ENCODE peak calls at places on chromosomes 13 and 19, in four cellular contexts. O is aorta, F is BE2C, Q is ovary. R is an unnamed sample.

GRCh38 chr13:101627556-101627943 is 175.1 kb downstream of the ITGBL1 start:
- DNase-seq in F (no peak), Q (no peak), O (no peak), R (no peak)

GRCh38 chr13:41025518-41025917 is 6.4 kb upstream of the ELF1 start:
- DNase-seq in Q (no peak), F (no peak), O (no peak), R (no peak)

GRCh38 chr19:17441241-17442135 is 7.0 kb downstream of the TMEM221 start:
- DNase-seq in Q (no peak), F (peak; percentile 32), O (no peak), R (no peak)

GRCh38 chr19:41870401-41870873 is 6.6 kb upstream of the CD79A start:
- DNase-seq in F (no peak), O (no peak), Q (no peak), R (no peak)

GRCh38 chr19:28341810-28342350 is 871.1 kb downstream of the UQCRFS1 start:
- DNase-seq in Q (no peak), O (no peak), F (no peak), R (no peak)

GRCh38 chr13:32622827-32623226 is 36.6 kb downstream of the PDS5B start:
- DNase-seq in O (no peak), F (no peak), Q (no peak), R (no peak)

GRCh38 chr19:31534231-31534630 is 185.0 kb upstream of the TSHZ3 start:
- DNase-seq in F (no peak), O (no peak), Q (no peak), R (peak; percentile 40)

GRCh38 chr19:16366433-16367268 is 42.0 kb downstream of the KLF2 start:
- DNase-seq in F (no peak), O (peak; percentile 55), Q (no peak), R (no peak)

GRCh38 chr13:79668353-79668752 is 187.4 kb downstream of the NDFIP2 start:
- DNase-seq in O (no peak), F (no peak), Q (no peak), R (no peak)

GRCh38 chr19:18450934-18451836 is 13.3 kb upstream of the ISYNA1 start:
- DNase-seq in F (peak; percentile 92), Q (peak; percentile 91), O (peak; percentile 96), R (peak; percentile 87)

GRCh38 chr19:32177686-32178085 is 167.7 kb upstream of the ZNF507 start:
- DNase-seq in Q (no peak), O (no peak), F (no peak), R (no peak)

GRCh38 chr13:76489299-76489698 is 396.9 kb downstream of the KCTD12 start:
- DNase-seq in F (no peak), O (no peak), Q (no peak), R (no peak)

GRCh38 chr13:33728271-33729037 is 89.5 kb upstream of the RFC3 start:
- DNase-seq in F (no peak), Q (no peak), O (no peak), R (peak; percentile 81)

GRCh38 chr13:31223640-31224039 is 23.9 kb downstream of the B3GLCT start:
- DNase-seq in O (no peak), Q (no peak), F (no peak), R (no peak)

GRCh38 chr19:42540071-42540553 is 11.8 kb upstream of the CEACAM1 start:
- DNase-seq in F (no peak), O (no peak), Q (no peak), R (no peak)

GRCh38 chr19:55246462-55247451 is 12.1 kb downstream of the PPP6R1 start:
- DNase-seq in Q (no peak), O (no peak), F (no peak), R (no peak)

GRCh38 chr19:35211545-35212230 is 16.9 kb downstream of the FAM187B start:
- DNase-seq in F (no peak), O (no peak), Q (no peak), R (peak; percentile 78)

GRCh38 chr19:43782689-43783231 is 2.0 kb upstream of the KCNN4 start:
- DNase-seq in O (peak; percentile 71), Q (no peak), F (no peak), R (no peak)

GRCh38 chr13:66405908-66406802 is 824.0 kb downstream of the PCDH9 start:
- DNase-seq in F (no peak), O (no peak), Q (no peak), R (no peak)

GRCh38 chr19:6241056-6241455 is 38.7 kb downstream of the MLLT1 start:
- DNase-seq in F (no peak), Q (no peak), O (peak; percentile 72), R (no peak)
- H3K4me3 ChIP-seq in F (no peak overlapping the region), Q (no peak overlapping the region), O (no peak overlapping the region), R (no peak overlapping the region)

DNA sequence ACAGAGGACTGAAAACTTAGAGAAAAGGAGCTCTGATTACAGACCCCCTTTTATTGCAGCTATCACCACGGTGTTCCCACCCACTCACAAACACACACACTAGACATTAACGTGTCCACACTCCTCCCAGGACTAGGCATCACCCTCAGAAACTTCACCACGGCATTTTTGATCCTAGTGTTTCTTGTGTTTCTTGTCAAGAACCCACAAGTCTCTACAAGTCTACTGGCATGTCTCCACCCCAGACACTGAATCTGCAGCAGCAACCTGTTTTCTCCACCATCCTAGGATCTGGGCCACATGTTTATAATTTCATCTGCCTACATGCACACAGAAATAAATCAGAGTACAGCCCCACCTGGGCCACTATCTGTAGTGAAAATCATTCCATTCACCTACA is 4.3 kb downstream of the ZNF486 start:
- DNase-seq in F (no peak), Q (no peak), O (no peak), R (no peak)
- H3K4me1 ChIP-seq in F (no peaks in the 10 kb centered on the region), Q (peaks cover 4% of the 10 kb centered on the region), O (no peaks in the 10 kb centered on the region), R (peaks cover 8% of the 10 kb centered on the region)

GRCh38 chr13:106527806-106528205 is 7.7 kb downstream of the EFNB2 start:
- DNase-seq in F (no peak), O (no peak), Q (no peak), R (no peak)

GRCh38 chr13:106529415-106530208 is 5.8 kb downstream of the EFNB2 start:
- DNase-seq in O (no peak), F (no peak), Q (no peak), R (no peak)

GRCh38 chr13:106530209-106530906 is 5.1 kb downstream of the EFNB2 start:
- DNase-seq in F (no peak), Q (no peak), O (no peak), R (no peak)

GRCh38 chr13:106526748-106527488 is 8.5 kb downstream of the EFNB2 start:
- DNase-seq in O (no peak), F (no peak), Q (no peak), R (no peak)

GRCh38 chr13:106528711-106529414 is 6.6 kb downstream of the EFNB2 start:
- DNase-seq in Q (no peak), F (no peak), O (no peak), R (no peak)
- H3K4me3 ChIP-seq in Q (no peak overlapping the region), F (peak overlapping the region; percentile 85), O (peak overlapping the region; percentile 75), R (no peak overlapping the region)

DNA sequence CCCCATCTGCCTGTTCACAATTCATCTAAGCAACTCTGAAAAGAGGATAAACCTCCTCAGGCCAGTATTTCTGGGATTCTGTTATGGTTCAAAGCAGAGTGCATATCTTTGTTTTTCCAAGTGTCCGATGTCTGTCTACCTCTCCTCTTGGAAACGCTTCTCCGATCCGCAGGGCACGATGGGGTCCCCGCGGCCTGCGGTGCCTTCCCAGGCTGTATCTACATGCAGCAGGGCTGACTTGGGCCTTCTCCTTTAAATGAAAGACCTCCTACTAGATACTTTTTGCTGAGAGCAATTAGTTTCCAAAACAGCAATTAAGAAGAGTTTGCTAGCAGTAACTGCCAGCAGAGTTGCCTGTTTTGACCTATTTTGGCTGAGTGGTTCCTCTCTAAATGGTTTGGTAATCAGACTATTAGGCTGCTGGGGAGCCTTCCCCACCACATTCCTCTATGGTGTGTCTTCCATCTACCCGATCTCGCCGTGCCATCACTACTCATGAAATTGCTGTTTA is 23.5 kb downstream of the COL4A2 start:
- DNase-seq in O (no peak), F (no peak), Q (no peak), R (no peak)
- H3K4me1 ChIP-seq in O (peaks cover 6% of the 10 kb centered on the region), F (no peaks in the 10 kb centered on the region), Q (peaks cover 14% of the 10 kb centered on the region), R (no peaks in the 10 kb centered on the region)

GRCh38 chr13:35917942-35918645 is 213.1 kb downstream of the DCLK1 start:
- DNase-seq in O (no peak), Q (no peak), F (no peak), R (no peak)

GRCh38 chr13:35914662-35915061 is 216.5 kb downstream of the DCLK1 start:
- DNase-seq in F (no peak), O (no peak), Q (no peak), R (no peak)

GRCh38 chr13:35920816-35921215 is 210.4 kb downstream of the DCLK1 start:
- DNase-seq in Q (no peak), F (no peak), O (no peak), R (no peak)

GRCh38 chr13:35916186-35916585 is 215.0 kb downstream of the DCLK1 start:
- DNase-seq in F (no peak), Q (no peak), O (no peak), R (no peak)

GRCh38 chr13:35917252-35917941 is 213.8 kb downstream of the DCLK1 start:
- DNase-seq in Q (no peak), O (no peak), F (no peak), R (no peak)
- H3K4me3 ChIP-seq in Q (no peak overlapping the region), O (no peak overlapping the region), F (no peak overlapping the region), R (peak overlapping the region; percentile 31)

GRCh38 chr19:10718205-10719196 is 622 bp downstream of the DNM2 start:
- DNase-seq in F (peak; percentile 60), Q (peak; percentile 51), O (peak; percentile 83), R (no peak)

GRCh38 chr19:10717356-10718204 is at the start of gene DNM2:
- DNase-seq in Q (peak; percentile 97), O (peak; percentile 99), F (peak; percentile 99), R (peak; percentile 100)

GRCh38 chr19:10717054-10717355 is 874 bp upstream of the DNM2 start:
- DNase-seq in O (no peak), F (no peak), Q (no peak), R (no peak)

GRCh38 chr19:10719466-10719961 is 1.6 kb downstream of the DNM2 start:
- DNase-seq in F (no peak), O (no peak), Q (no peak), R (no peak)

DNA sequence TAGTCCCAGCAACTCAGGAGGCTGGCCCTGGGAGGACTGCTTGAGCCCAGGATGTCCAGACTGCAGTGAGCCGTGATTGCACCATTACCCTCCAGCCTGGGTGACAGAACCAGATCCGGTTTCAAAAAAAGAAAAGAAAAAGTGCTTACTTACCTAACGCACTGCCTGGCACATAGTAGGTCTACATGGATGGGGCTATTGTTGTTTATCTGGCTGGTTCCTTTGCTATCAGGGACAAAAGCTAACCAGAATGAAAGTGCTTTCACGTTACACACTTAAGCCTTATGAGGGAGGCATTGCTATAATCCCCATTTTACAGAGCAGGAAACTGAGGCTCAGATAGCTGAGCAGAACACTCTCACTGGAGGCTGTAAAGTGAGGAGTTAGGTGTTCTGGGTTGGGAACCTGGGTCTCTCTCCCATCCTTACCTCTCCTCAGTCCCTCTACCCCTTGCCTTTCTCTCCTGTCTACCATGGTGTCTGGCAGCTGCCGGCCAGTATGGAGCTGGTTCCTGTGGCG is 2.8 kb downstream of the DNM2 start:
- DNase-seq in F (no peak), O (no peak), Q (no peak), R (no peak)
- H3K4me1 ChIP-seq in F (peaks cover 11% of the 10 kb centered on the region), O (no peaks in the 10 kb centered on the region), Q (peaks cover 17% of the 10 kb centered on the region), R (peaks cover 49% of the 10 kb centered on the region)

DNA sequence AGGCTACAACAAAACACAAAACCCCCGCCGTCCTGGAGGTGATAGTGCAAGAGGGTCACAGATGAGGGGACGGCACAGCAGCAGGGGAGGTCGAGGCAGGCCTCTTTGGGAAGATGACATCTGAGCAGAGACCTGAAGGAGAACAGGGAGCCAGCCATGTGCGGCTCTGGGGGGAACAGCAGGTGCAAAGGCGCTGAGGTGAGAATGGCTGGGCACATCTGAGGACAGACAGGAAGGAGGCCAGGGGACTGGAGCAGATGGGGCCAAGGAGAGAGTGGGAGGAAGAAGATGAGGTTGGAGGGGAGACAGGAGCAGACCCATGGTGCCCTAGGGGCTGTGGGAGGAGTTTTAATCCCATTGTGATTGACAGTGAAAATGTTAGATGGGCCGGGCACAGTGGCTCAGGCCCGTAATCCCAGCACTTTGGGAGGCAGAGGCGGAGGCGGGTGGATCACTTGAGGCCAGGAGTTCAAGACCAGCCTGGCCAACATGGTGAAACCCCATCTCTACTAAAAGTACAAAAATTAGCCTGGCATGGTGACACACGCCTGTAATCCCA is 1.8 kb upstream of the CKM start:
- DNase-seq in Q (no peak), F (no peak), O (no peak), R (no peak)
- H3K4me3 ChIP-seq in Q (no peak overlapping the region), F (no peak overlapping the region), O (no peak overlapping the region), R (peak overlapping the region; percentile 56)